ENCODE peak calls at places on chromosome 20, in seven cellular contexts. F, J, S, R, O, P and V are unnamed samples.

GRCh38 chr20:34516874-34517542 is 786 bp downstream of the DYNLRB1 start:
- DNase-seq in F (no peak), J (no peak), S (no peak), R (no peak), O (peak), P (peak), V (no peak)

GRCh38 chr20:20362774-20363435 is 5.0 kb upstream of the INSM1 start:
- DNase-seq in F (no peak), J (no peak), S (no peak), R (no peak), O (peak), P (no peak), V (peak)

GRCh38 chr20:33933469-33933909 is 60.2 kb upstream of the RALY start:
- DNase-seq in F (no peak), J (peak), S (peak), R (peak), O (peak), P (peak), V (peak)

GRCh38 chr20:45097485-45098095 is 3.3 kb downstream of the KCNS1 start:
- DNase-seq in F (no peak), J (no peak), S (no peak), R (no peak), O (no peak), P (peak), V (peak)

GRCh38 chr20:39886650-39887190 is 802.3 kb downstream of the MAFB start:
- DNase-seq in F (no peak), J (no peak), S (no peak), R (no peak), O (no peak), P (no peak), V (no peak)

GRCh38 chr20:39829255-39829654 is 859.8 kb downstream of the MAFB start:
- DNase-seq in F (no peak), J (no peak), S (no peak), R (no peak), O (peak), P (peak), V (no peak)

GRCh38 chr20:41275181-41275793 is 42.2 kb downstream of the ZHX3 start:
- DNase-seq in F (no peak), J (no peak), S (peak), R (no peak), O (no peak), P (peak), V (no peak)

GRCh38 chr20:63086421-63087235 is 79.9 kb upstream of the BHLHE23 start:
- DNase-seq in F (peak), J (peak), S (no peak), R (no peak), O (peak), P (no peak), V (no peak)

GRCh38 chr20:64168381-64169088 is 4.3 kb downstream of the MYT1 start:
- DNase-seq in F (no peak), J (no peak), S (peak), R (no peak), O (no peak), P (no peak), V (no peak)

GRCh38 chr20:38021373-38021772 is 11.9 kb downstream of the TTI1 start:
- DNase-seq in F (no peak), J (no peak), S (no peak), R (no peak), O (no peak), P (no peak), V (no peak)

GRCh38 chr20:60780388-60781025 is 471.6 kb upstream of the CDH4 start:
- DNase-seq in F (no peak), J (no peak), S (no peak), R (no peak), O (no peak), P (no peak), V (no peak)

GRCh38 chr20:22743426-22743825 is 159.1 kb upstream of the FOXA2 start:
- DNase-seq in F (no peak), J (no peak), S (no peak), R (no peak), O (no peak), P (no peak), V (no peak)

GRCh38 chr20:4671015-4671414 is 50.7 kb upstream of the PRND start:
- DNase-seq in F (no peak), J (no peak), S (no peak), R (no peak), O (no peak), P (no peak), V (no peak)

GRCh38 chr20:59001068-59001448 is 6.0 kb downstream of the CTSZ start:
- DNase-seq in F (peak), J (no peak), S (no peak), R (no peak), O (no peak), P (no peak), V (no peak)

GRCh38 chr20:38110525-38111178 is 54.4 kb downstream of the TGM2 start:
- DNase-seq in F (no peak), J (no peak), S (no peak), R (no peak), O (no peak), P (no peak), V (no peak)

GRCh38 chr20:63903796-63904570 is 9.1 kb downstream of the DNAJC5 start:
- DNase-seq in F (no peak), J (peak), S (no peak), R (no peak), O (no peak), P (no peak), V (no peak)

GRCh38 chr20:59386819-59387218 is 86.4 kb downstream of the EDN3 start:
- DNase-seq in F (no peak), J (no peak), S (no peak), R (no peak), O (no peak), P (no peak), V (no peak)

GRCh38 chr20:20712004-20712473 is 405 bp downstream of the RALGAPA2 start:
- DNase-seq in F (no peak), J (no peak), S (no peak), R (no peak), O (no peak), P (no peak), V (no peak)

GRCh38 chr20:22430746-22431168 is 153.6 kb downstream of the FOXA2 start:
- DNase-seq in F (no peak), J (no peak), S (no peak), R (no peak), O (peak), P (no peak), V (no peak)

GRCh38 chr20:59165389-59165785 is 1.8 kb downstream of the ZNF831 start:
- DNase-seq in F (no peak), J (no peak), S (no peak), R (no peak), O (no peak), P (no peak), V (no peak)

GRCh38 chr20:14632906-14633305 is 295.5 kb upstream of the FLRT3 start:
- DNase-seq in F (no peak), J (no peak), S (no peak), R (no peak), O (no peak), P (peak), V (no peak)
- TF ChIP-seq CTCF in F (no peak), J (no peak), S (no peak), R (no peak), O (no peak), P (no peak), V (no peak)

DNA sequence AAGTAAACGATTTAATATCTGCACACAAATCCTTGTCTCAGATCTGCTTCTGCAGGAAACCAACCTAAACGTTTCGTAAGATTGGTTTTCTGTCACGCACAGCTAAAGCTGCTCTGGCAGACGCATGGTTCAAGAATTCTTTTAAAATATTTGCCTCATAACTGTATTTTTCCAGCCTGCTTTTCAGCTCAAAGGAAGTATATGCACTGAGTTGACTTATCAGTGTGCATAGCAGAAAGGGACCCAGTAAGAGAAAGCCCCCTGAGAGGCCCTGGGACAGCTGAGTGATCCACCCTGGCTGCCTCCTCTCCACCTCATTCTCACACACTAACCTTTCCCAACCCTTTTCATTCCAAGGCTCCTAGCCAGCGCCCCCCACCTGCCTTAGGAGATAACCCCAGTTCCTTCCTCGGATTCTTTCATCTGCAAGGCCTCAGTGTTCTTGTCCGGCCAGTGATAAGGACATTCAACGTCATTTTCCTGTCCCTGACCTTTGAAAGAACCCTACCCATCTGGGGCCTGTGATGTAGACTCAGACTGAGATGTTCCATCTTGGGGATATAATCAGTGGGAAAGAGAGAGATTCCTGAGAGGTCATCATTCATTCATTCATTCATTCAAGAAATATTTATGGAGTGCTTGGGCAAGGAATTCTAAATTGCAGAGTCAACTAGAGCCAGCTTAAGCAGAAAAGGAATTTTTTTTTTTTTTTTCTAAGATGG is 22.4 kb upstream of the SLC9A8 start:
- DNase-seq in F (no peak), J (no peak), S (peak), R (peak), O (no peak), P (peak), V (no peak)
- TF ChIP-seq CTCF in F (no peak), J (no peak), S (no peak), R (no peak), O (no peak), P (no peak), V (no peak)

DNA sequence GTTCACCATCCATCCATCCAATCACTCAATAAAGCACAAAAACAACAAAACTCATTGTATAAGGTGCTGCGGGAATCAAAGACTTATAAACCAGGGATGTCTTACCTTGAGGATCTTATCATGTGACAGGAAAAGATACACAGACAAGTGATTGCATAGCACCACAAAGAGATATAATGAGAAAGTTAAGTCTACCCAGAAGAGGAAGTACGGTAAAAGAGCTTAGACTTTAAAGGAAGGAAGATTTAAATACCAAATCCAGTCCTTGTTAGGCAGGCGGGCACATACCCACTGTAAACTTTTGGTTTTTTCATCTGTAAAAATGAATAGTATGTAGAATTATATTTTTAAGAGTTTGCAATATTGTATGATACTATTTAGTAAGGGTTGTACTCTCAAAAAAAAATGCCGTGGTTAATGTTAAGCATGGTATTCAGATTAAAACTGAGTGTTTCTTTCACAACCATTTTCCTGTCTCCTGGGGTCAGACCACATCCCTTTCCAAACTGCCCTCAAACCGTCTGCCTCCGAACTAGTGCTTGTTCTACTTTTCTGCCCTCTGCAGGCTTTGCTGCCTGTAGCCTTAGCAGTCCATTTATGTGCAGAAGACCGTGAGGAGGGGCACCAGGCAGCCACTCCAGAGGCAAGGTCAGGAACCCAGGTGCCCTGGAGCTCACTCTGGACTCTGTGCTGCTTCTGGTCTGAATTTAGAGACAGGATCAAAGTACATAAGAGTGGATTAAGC is 179.5 kb upstream of the SYNDIG1 start:
- DNase-seq in F (no peak), J (no peak), S (no peak), R (no peak), O (no peak), P (no peak), V (no peak)
- TF ChIP-seq CTCF in F (no peak), J (no peak), S (no peak), R (no peak), O (no peak), P (no peak), V (no peak)

DNA sequence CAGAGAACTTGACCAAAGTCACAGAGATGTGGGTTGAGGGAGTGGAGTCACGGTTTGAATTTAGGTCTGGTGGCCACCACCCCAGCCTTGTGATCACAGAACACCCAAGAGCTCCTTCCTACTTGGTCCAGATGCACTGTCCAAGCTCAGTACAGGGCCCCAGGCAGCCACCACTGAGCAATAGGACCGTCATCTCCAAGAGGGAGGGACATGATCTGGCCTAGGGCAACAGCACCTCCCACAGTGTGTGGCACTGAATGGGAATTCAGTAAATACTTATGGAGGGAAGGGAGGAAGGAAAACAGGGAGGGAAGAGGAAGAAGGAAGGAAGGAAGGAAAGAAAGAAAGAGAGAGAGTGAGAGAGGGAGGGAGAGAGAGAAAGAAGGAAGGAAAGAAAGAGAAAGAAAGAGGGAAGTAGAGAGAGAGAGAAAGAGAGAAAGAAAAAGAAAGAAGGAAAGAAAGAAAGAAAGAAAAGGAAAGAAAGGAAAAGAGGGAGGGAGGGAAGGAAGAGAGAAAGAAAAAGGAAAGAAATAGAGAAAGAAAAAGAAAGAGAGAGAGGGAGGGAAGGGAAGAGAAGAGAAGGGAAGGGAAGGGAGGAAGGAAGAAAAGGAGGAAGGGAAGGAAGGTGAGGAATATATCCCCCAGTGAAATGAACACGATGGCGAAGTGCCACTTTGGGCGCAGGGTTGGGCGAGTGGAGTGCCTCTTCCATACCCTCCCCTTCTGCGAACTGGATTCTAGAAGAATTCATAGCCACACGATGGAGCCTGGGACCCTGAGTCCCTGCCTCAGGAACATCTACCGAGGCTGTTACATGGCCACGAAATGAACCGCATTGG is 243.7 kb downstream of the TFAP2C start:
- DNase-seq in F (no peak), J (no peak), S (no peak), R (no peak), O (no peak), P (no peak), V (no peak)
- TF ChIP-seq CTCF in F (no peak), J (no peak), S (no peak), R (no peak), O (no peak), P (no peak), V (no peak)

DNA sequence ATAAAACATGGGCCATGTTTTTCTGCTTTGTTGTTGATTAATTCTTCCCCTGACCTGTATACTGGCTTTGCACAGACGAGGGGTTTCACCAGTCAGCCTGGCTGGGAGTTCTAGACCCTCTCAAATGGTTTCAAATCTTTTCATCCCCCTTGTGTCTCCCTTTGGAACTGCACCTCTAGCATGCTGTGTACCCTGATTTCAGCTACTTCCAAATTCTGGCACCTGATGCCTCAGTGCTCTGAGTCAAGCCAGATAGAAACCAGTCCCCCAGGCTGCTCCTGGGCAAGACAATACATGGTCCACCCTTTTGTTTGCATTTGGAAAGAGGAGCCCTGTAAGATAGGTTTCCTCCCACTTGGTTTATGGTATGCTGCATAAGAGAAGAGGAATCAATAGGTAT is 290.2 kb downstream of the BTBD3 start:
- DNase-seq in F (no peak), J (no peak), S (peak), R (no peak), O (peak), P (peak), V (no peak)
- TF ChIP-seq CTCF in F (peak), J (peak), S (peak), R (peak), O (peak), P (peak), V (no peak)

GRCh38 chr20:53749499-53749898 is 155.9 kb upstream of the ZNF217 start:
- DNase-seq in F (no peak), J (no peak), S (no peak), R (no peak), O (no peak), P (no peak), V (no peak)

GRCh38 chr20:53751394-53752368 is 158.0 kb upstream of the ZNF217 start:
- DNase-seq in F (peak), J (no peak), S (no peak), R (no peak), O (no peak), P (no peak), V (no peak)

GRCh38 chr20:53748821-53749402 is 155.3 kb upstream of the ZNF217 start:
- DNase-seq in F (no peak), J (no peak), S (peak), R (no peak), O (no peak), P (peak), V (no peak)

GRCh38 chr20:53752583-53752970 is 158.9 kb upstream of the ZNF217 start:
- DNase-seq in F (no peak), J (no peak), S (no peak), R (no peak), O (no peak), P (no peak), V (no peak)

DNA sequence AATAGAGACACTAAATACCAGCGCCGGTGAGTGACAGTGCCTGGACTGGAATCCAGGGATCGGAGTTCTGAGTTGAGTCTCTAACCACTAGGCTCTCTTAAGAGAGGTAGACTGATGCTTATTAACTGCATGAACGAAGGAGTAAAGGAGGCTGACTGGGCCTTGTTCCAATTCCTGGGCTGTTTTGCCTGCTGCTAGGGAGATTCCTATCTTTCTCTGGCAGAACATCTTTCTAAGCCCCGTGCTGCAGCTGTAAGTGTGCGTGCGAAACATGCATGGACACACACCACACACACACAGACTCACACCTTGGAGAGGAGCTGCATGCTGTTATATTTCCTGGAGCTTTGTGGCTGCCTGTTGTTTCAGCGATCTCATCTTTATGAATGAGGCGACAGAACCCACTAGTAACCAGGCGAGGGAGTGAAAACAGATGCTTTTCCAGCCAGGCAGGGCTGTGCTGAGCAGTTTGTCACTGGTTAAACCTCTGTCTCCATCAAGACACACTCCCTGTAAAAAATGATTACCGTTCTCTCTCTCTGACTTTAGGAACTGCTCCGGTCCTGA is 157.3 kb upstream of the ZNF217 start:
- DNase-seq in F (no peak), J (no peak), S (peak), R (peak), O (no peak), P (peak), V (no peak)
- TF ChIP-seq CTCF in F (no peak), J (no peak), S (no peak), R (peak), O (no peak), P (no peak), V (no peak)

DNA sequence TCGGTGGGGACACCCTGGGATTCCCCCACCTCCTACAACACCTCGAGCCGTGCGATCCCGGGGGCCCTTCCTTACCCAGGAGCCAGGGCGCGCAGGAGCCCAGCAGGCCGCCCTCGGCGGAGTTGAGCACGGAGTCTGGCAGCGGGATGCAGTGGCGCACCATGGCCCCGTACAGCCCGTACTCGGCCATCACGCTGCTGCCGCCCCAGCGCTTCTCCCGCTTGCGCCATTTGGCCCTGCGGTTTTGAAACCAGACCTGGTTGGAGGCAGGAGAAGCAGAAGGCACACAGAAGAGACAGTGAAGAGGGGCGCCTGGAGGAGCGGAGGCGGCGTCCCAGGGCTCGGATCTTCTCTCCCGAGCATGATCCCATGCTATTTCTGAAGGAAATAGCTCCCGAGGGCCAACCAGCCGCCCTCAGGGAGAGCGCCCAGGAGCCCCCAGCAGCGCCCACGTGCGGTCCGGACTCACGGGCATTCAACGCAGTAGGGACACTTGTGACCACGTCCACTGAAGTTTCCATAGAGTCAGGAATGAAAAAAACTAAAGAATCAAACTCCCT is 4.3 kb downstream of the VSX1 start:
- DNase-seq in F (no peak), J (no peak), S (peak), R (no peak), O (peak), P (peak), V (no peak)
- TF ChIP-seq CTCF in F (no peak), J (no peak), S (no peak), R (no peak), O (no peak), P (no peak), V (no peak)